ENCODE peak calls at places on chromosomes 2 and 18, in seven cellular contexts. Z, I, D, J, F, T and W are unnamed samples. For H3K4me1, the result is how much of the 10 kb centered on the place peaks cover.

GRCh38 chr2:241616168-241617125 is 20.5 kb downstream of the THAP4 start:
- DNase-seq in Z (no peak), I (no peak), D (no peak), J (no peak), F (no peak), T (no peak), W (no peak)

GRCh38 chr2:6645672-6646071 is 220.0 kb downstream of the CMPK2 start:
- DNase-seq in Z (no peak), I (no peak), D (no peak), J (no peak), F (no peak), T (no peak), W (no peak)

GRCh38 chr18:8982416-8983183 is 119.9 kb upstream of the NDUFV2 start:
- DNase-seq in Z (peak), I (no peak), D (peak), J (no peak), F (peak), T (peak), W (no peak)

GRCh38 chr2:212998629-212999359 is 152.6 kb downstream of the IKZF2 start:
- DNase-seq in Z (peak), I (no peak), D (no peak), J (no peak), F (peak), T (no peak), W (no peak)

GRCh38 chr2:26672112-26672817 is 20.3 kb upstream of the KCNK3 start:
- DNase-seq in Z (no peak), I (no peak), D (no peak), J (no peak), F (no peak), T (no peak), W (no peak)

GRCh38 chr2:205892141-205893064 is 193.6 kb downstream of the INO80D start:
- DNase-seq in Z (peak), I (no peak), D (no peak), J (no peak), F (peak), T (peak), W (no peak)

GRCh38 chr2:29426354-29426753 is 311.1 kb downstream of the CLIP4 start:
- DNase-seq in Z (no peak), I (no peak), D (no peak), J (no peak), F (no peak), T (no peak), W (no peak)

GRCh38 chr18:61824733-61825363 is 68.0 kb downstream of the RNF152 start:
- DNase-seq in Z (peak), I (no peak), D (no peak), J (no peak), F (peak), T (no peak), W (no peak)

GRCh38 chr2:189580662-189581353 is at the start of gene SLC40A1:
- DNase-seq in Z (peak), I (peak), D (peak), J (peak), F (peak), T (peak), W (peak)

GRCh38 chr2:29583104-29583503 is 338.3 kb downstream of the ALK start:
- DNase-seq in Z (peak), I (no peak), D (no peak), J (no peak), F (no peak), T (no peak), W (no peak)

GRCh38 chr18:79760348-79760747 is 37.4 kb upstream of the KCNG2 start:
- DNase-seq in Z (no peak), I (no peak), D (no peak), J (no peak), F (no peak), T (no peak), W (no peak)

GRCh38 chr2:111029135-111029927 is 91.4 kb upstream of the BCL2L11 start:
- DNase-seq in Z (no peak), I (no peak), D (no peak), J (no peak), F (no peak), T (peak), W (peak)

GRCh38 chr2:51960846-51961335 is 929.0 kb upstream of the NRXN1 start:
- DNase-seq in Z (peak), I (no peak), D (no peak), J (no peak), F (no peak), T (no peak), W (no peak)

GRCh38 chr2:15583831-15584230 is 7.8 kb upstream of the DDX1 start:
- DNase-seq in Z (peak), I (no peak), D (no peak), J (no peak), F (no peak), T (no peak), W (no peak)

GRCh38 chr2:42167458-42167857 is 1.7 kb upstream of the EML4 start:
- DNase-seq in Z (no peak), I (no peak), D (no peak), J (no peak), F (no peak), T (no peak), W (no peak)

GRCh38 chr2:172953970-172954852 is 121.4 kb upstream of the MAP3K20 start:
- DNase-seq in Z (peak), I (no peak), D (no peak), J (no peak), F (no peak), T (no peak), W (no peak)

GRCh38 chr2:182593394-182593707 is 122.7 kb upstream of the DNAJC10 start:
- DNase-seq in Z (peak), I (no peak), D (no peak), J (no peak), F (peak), T (no peak), W (no peak)

GRCh38 chr2:231535961-231536360 is 5.7 kb upstream of the NMUR1 start:
- DNase-seq in Z (no peak), I (peak), D (no peak), J (no peak), F (no peak), T (no peak), W (no peak)

GRCh38 chr18:51069885-51070284 is 39.9 kb downstream of the SMAD4 start:
- DNase-seq in Z (peak), I (no peak), D (no peak), J (no peak), F (no peak), T (no peak), W (no peak)

GRCh38 chr2:85990084-85990483 is 101.3 kb upstream of the ST3GAL5 start:
- DNase-seq in Z (no peak), I (no peak), D (no peak), J (no peak), F (no peak), T (no peak), W (no peak)

GRCh38 chr2:46909771-46910419 is 5.7 kb downstream of the MCFD2 start:
- DNase-seq in Z (peak), I (no peak), D (no peak), J (no peak), F (peak), T (peak), W (no peak)

GRCh38 chr2:148545387-148546256 is 98.9 kb upstream of the EPC2 start:
- DNase-seq in Z (no peak), I (no peak), D (no peak), J (no peak), F (no peak), T (no peak), W (no peak)

GRCh38 chr18:32093106-32093511 is 1.4 kb downstream of the RNF138 start:
- DNase-seq in Z (peak), I (peak), D (peak), J (peak), F (peak), T (peak), W (peak)

GRCh38 chr2:4454907-4455306 is 751.5 kb downstream of the DCDC2C start:
- DNase-seq in Z (no peak), I (no peak), D (no peak), J (no peak), F (no peak), T (no peak), W (no peak)

GRCh38 chr18:5456577-5457466 is 87.0 kb downstream of the EPB41L3 start:
- DNase-seq in Z (peak), I (no peak), D (no peak), J (no peak), F (peak), T (no peak), W (peak)

GRCh38 chr2:211397764-211398163 is 841.4 kb downstream of the CPS1 start:
- DNase-seq in Z (no peak), I (no peak), D (no peak), J (no peak), F (no peak), T (no peak), W (no peak)

GRCh38 chr2:190889175-190889943 is 8.7 kb downstream of the GLS start:
- DNase-seq in Z (no peak), I (no peak), D (no peak), J (no peak), F (no peak), T (no peak), W (no peak)
- H3K27ac ChIP-seq in Z (peak), I (no peak), D (no peak), J (no peak), F (no peak), T (no peak), W (no peak)

DNA sequence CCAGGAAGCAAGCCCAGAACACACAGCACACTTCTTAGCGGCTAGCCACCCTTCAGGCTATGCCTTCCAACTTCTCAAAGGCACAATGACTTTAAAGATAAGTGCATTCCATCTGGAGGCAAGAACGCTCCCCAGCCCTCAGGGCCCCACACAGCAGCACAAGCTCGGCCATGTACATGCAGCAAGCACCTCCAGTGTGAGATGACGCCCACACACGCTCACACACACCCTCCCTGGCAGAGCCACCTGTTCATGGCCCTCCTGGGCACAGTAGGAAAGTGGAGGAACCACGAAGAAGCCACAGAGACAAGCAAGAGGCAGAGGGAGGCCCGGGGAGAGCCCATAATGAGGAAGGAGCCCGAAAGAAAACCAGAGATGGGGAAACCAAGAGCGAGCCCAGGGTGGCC is 21.7 kb downstream of the BIN1 start:
- DNase-seq in Z (peak), I (no peak), D (peak), J (no peak), F (peak), T (peak), W (no peak)
- H3K4me1 ChIP-seq in Z (under half), I (half or more), D (half or more), J (half or more), F (half or more), T (half or more), W (half or more)

DNA sequence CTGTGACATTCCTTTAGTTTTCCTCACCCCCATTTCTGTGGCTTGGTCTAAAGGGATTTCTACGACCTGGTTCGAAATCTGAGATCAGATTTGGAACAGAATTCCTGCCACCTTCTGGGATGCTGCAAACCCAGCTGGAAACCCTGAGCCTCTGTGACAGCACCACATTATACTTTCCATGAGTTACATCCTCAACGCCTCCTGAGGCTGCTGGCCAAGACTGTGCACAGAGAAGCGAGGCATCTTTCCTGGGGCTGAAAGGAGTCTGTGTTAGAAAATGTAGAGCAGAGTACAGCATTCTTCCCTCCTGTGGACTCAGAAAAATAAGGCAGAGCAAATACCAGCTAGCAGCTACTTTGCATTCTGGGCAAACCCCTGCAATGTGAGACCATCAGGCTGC is 138.1 kb upstream of the CHAC2 start:
- DNase-seq in Z (no peak), I (no peak), D (no peak), J (no peak), F (no peak), T (no peak), W (no peak)
- H3K4me3 ChIP-seq in Z (no peak), I (no peak), D (no peak), J (no peak), F (no peak), T (no peak), W (no peak)

DNA sequence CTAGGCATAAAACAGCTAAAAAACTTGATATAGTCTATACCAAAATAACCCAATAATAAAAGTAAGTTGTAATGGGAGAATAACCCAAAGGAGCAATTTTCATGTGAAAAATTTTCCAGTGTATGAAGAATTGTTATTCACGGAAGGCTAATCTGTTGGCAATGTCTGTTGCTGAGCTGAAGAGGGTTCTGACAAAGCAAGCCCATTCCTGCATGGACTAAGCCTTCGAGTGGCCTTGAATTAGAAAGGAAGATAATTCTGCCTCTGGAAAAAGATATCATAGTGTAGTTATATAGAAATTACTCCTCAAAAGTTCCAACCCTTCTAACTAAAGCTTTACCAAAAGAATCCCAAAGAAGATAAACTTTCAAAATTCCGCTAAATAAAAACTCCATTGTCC is 101.5 kb downstream of the MAP2 start:
- DNase-seq in Z (peak), I (no peak), D (no peak), J (no peak), F (peak), T (no peak), W (no peak)
- H3K27ac ChIP-seq in Z (peak), I (no peak), D (no peak), J (no peak), F (no peak), T (peak), W (peak)

GRCh38 chr18:13547347-13547746 is 179.0 kb downstream of the FAM210A start:
- DNase-seq in Z (no peak), I (no peak), D (peak), J (no peak), F (no peak), T (no peak), W (peak)

GRCh38 chr18:13545955-13546354 is 180.4 kb downstream of the FAM210A start:
- DNase-seq in Z (no peak), I (no peak), D (no peak), J (no peak), F (no peak), T (no peak), W (peak)

GRCh38 chr18:13548944-13549878 is 177.1 kb downstream of the FAM210A start:
- DNase-seq in Z (no peak), I (no peak), D (peak), J (no peak), F (no peak), T (no peak), W (peak)

GRCh38 chr18:13549879-13550231 is 176.5 kb downstream of the FAM210A start:
- DNase-seq in Z (no peak), I (no peak), D (peak), J (no peak), F (no peak), T (no peak), W (no peak)

DNA sequence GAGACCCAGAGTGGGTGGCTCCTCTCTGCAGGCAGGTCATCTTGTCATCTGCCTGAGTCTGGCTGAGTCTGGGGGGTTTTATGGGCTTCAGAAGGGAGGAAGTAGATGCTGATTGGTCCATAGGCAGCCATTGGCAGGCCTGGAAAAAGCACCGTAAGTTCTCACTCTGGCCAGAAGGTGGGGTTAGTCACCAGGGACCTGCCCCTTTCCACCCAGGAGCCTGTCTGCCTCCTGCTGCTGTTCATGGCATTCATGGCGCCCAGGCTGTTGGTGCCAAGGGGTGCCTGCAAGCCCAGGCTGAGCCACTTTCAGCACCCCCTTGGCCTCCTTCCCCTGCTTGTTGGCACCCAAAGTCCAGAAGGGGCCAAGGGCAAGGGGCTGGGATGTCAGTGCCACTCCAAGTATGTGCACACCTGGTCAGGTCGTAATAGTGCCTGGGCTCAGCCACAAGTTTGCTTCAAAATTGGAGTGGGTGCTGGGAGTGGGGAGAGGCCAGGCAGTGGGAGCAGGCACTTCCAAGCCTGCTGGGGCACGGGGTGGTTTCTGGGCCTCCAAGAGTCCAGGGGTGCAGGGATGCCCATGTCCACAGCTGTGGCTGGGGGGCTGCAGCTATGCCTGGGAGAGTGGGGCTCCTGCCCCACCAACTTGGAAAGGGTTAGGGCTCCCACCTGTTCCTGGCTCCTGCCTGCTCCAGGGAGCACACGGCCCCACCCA is 178.1 kb downstream of the FAM210A start:
- DNase-seq in Z (no peak), I (no peak), D (peak), J (no peak), F (no peak), T (no peak), W (peak)
- H3K4me1 ChIP-seq in Z (under half), I (half or more), D (under half), J (under half), F (under half), T (under half), W (half or more)

GRCh38 chr2:200373973-200374416 is 67.5 kb downstream of the SPATS2L start:
- DNase-seq in Z (no peak), I (no peak), D (no peak), J (no peak), F (no peak), T (peak), W (no peak)
- H3K4me3 ChIP-seq in Z (no peak), I (peak), D (peak), J (peak), F (no peak), T (no peak), W (no peak)

GRCh38 chr2:237209885-237210284 is 124.2 kb downstream of the COPS8 start:
- DNase-seq in Z (peak), I (no peak), D (no peak), J (no peak), F (no peak), T (no peak), W (no peak)

GRCh38 chr2:237209046-237209375 is 123.3 kb downstream of the COPS8 start:
- DNase-seq in Z (no peak), I (no peak), D (no peak), J (no peak), F (no peak), T (no peak), W (peak)

GRCh38 chr2:237210297-237210696 is 124.6 kb downstream of the COPS8 start:
- DNase-seq in Z (no peak), I (no peak), D (no peak), J (no peak), F (no peak), T (no peak), W (peak)

GRCh38 chr2:237207641-237208040 is 122.0 kb downstream of the COPS8 start:
- DNase-seq in Z (peak), I (peak), D (no peak), J (no peak), F (peak), T (peak), W (peak)

GRCh38 chr2:237208373-237209045 is 122.8 kb downstream of the COPS8 start:
- DNase-seq in Z (peak), I (no peak), D (no peak), J (no peak), F (peak), T (no peak), W (peak)
- H3K27ac ChIP-seq in Z (peak), I (peak), D (no peak), J (no peak), F (no peak), T (peak), W (peak)

GRCh38 chr2:53438056-53438455 is 329.5 kb upstream of the CHAC2 start:
- DNase-seq in Z (no peak), I (no peak), D (no peak), J (no peak), F (no peak), T (peak), W (no peak)
- H3K4me1 ChIP-seq in Z (under half), I (under half), D (under half), J (under half), F (under half), T (under half), W (under half)

GRCh38 chr2:227813229-227813561 is 447 bp upstream of the CCL20 start:
- DNase-seq in Z (no peak), I (no peak), D (no peak), J (no peak), F (no peak), T (no peak), W (no peak)

GRCh38 chr2:227816507-227817274 is 3.0 kb downstream of the CCL20 start:
- DNase-seq in Z (peak), I (no peak), D (no peak), J (no peak), F (peak), T (no peak), W (no peak)

GRCh38 chr2:227813562-227814353 is at the start of gene CCL20:
- DNase-seq in Z (no peak), I (no peak), D (no peak), J (no peak), F (no peak), T (peak), W (no peak)

GRCh38 chr2:227817336-227817735 is 3.7 kb downstream of the CCL20 start:
- DNase-seq in Z (no peak), I (no peak), D (no peak), J (no peak), F (no peak), T (no peak), W (no peak)

GRCh38 chr2:227815066-227815465 is 1.4 kb downstream of the CCL20 start:
- DNase-seq in Z (no peak), I (no peak), D (no peak), J (no peak), F (no peak), T (no peak), W (no peak)
- H3K4me3 ChIP-seq in Z (no peak), I (no peak), D (no peak), J (no peak), F (no peak), T (no peak), W (no peak)

GRCh38 chr2:227163445-227163997 is 484 bp downstream of the COL4A4 start:
- DNase-seq in Z (peak), I (peak), D (peak), J (no peak), F (peak), T (peak), W (no peak)
- H3K27ac ChIP-seq in Z (no peak), I (peak), D (peak), J (no peak), F (no peak), T (peak), W (peak)